ENCODE peak calls at places on chromosomes 1 and 21, in five cellular contexts. C is aorta; M is HCT116; X is CD4-positive, alpha-beta T cell; Q is AG04450. K is an unnamed sample.

GRCh38 chr1:232186936-232187335 is 443.0 kb downstream of the SIPA1L2 start:
- DNase-seq in C (no peak), M (no peak), X (no peak), Q (no peak), K (no peak)

GRCh38 chr1:78607334-78607927 is 12.8 kb upstream of the IFI44L start:
- DNase-seq in C (no peak), M (peak), X (no peak), Q (no peak), K (no peak)

GRCh38 chr1:112926858-112927257 is 29.1 kb downstream of the SLC16A1 start:
- DNase-seq in C (no peak), M (no peak), X (no peak), Q (no peak), K (no peak)

GRCh38 chr1:17120962-17121837 is 1.9 kb upstream of the PADI2 start:
- DNase-seq in C (no peak), M (no peak), X (no peak), Q (no peak), K (peak)

GRCh38 chr1:8567146-8567545 is 249.2 kb downstream of the SLC45A1 start:
- DNase-seq in C (no peak), M (no peak), X (no peak), Q (peak), K (no peak)

GRCh38 chr1:39151267-39151666 is 53.2 kb upstream of the MACF1 start:
- DNase-seq in C (no peak), M (no peak), X (no peak), Q (no peak), K (no peak)

GRCh38 chr1:210298936-210299335 is 29.8 kb upstream of the HHAT start:
- DNase-seq in C (no peak), M (no peak), X (no peak), Q (no peak), K (no peak)

GRCh38 chr1:213973129-213973528 is 14.6 kb upstream of the PROX1 start:
- DNase-seq in C (no peak), M (no peak), X (no peak), Q (no peak), K (no peak)

GRCh38 chr1:203282720-203283542 is 22.4 kb upstream of the BTG2 start:
- DNase-seq in C (no peak), M (no peak), X (no peak), Q (no peak), K (no peak)

GRCh38 chr1:107549152-107549810 is 408.4 kb downstream of the NTNG1 start:
- DNase-seq in C (no peak), M (no peak), X (no peak), Q (no peak), K (no peak)

GRCh38 chr1:213947200-213947775 is 40.5 kb upstream of the PROX1 start:
- DNase-seq in C (no peak), M (no peak), X (no peak), Q (no peak), K (no peak)

GRCh38 chr1:45299981-45300668 is 26.6 kb upstream of the HPDL start:
- DNase-seq in C (peak), M (peak), X (no peak), Q (peak), K (peak)

GRCh38 chr1:97875996-97876395 is 44.8 kb downstream of the DPYD start:
- DNase-seq in C (no peak), M (no peak), X (no peak), Q (no peak), K (no peak)

GRCh38 chr1:2474933-2475371 is 1.1 kb upstream of the PLCH2 start:
- DNase-seq in C (no peak), M (no peak), X (no peak), Q (no peak), K (no peak)

GRCh38 chr1:204506091-204506968 is 9.9 kb upstream of the MDM4 start:
- DNase-seq in C (peak), M (peak), X (peak), Q (peak), K (peak)

GRCh38 chr21:20741445-20741844 is 256.8 kb upstream of the NCAM2 start:
- DNase-seq in C (no peak), M (no peak), X (no peak), Q (no peak), K (no peak)

GRCh38 chr1:56125316-56125715 is 454.0 kb downstream of the PLPP3 start:
- DNase-seq in C (no peak), M (no peak), X (no peak), Q (no peak), K (no peak)

GRCh38 chr1:49197081-49197480 is 420.4 kb upstream of the BEND5 start:
- DNase-seq in C (no peak), M (no peak), X (no peak), Q (no peak), K (no peak)

GRCh38 chr1:116379057-116379630 is 6.1 kb downstream of the ATP1A1 start:
- DNase-seq in C (no peak), M (no peak), X (no peak), Q (no peak), K (no peak)

GRCh38 chr1:113929750-113930498 is 800 bp downstream of the HIPK1 start:
- DNase-seq in C (peak), M (no peak), X (peak), Q (no peak), K (peak)

GRCh38 chr1:201050515-201051277 is 27.2 kb upstream of the KIF21B start:
- DNase-seq in C (no peak), M (no peak), X (no peak), Q (no peak), K (peak)

GRCh38 chr1:17665950-17666720 is 89.0 kb upstream of the ACTL8 start:
- DNase-seq in C (no peak), M (no peak), X (no peak), Q (no peak), K (no peak)

GRCh38 chr1:31072304-31072746 is 6.8 kb upstream of the PUM1 start:
- DNase-seq in C (no peak), M (no peak), X (no peak), Q (no peak), K (no peak)

GRCh38 chr1:222095606-222096475 is 354.0 kb upstream of the DUSP10 start:
- DNase-seq in C (peak), M (peak), X (peak), Q (no peak), K (no peak)

GRCh38 chr1:206005234-206005633 is 2.0 kb upstream of the RAB7B start:
- DNase-seq in C (no peak), M (no peak), X (no peak), Q (no peak), K (no peak)
- H3K27ac ChIP-seq in C (no peak), M (no peak), X (no peak), Q (no peak), K (no peak)

GRCh38 chr1:13703128-13703513 is 3.1 kb downstream of the PRDM2 start:
- DNase-seq in C (no peak), M (no peak), X (no peak), Q (no peak), K (no peak)

GRCh38 chr1:13701274-13701650 is 1.3 kb downstream of the PRDM2 start:
- DNase-seq in C (no peak), M (no peak), X (no peak), Q (no peak), K (no peak)

GRCh38 chr1:13700521-13701273 is 709 bp downstream of the PRDM2 start:
- DNase-seq in C (peak), M (no peak), X (peak), Q (no peak), K (peak)

GRCh38 chr1:13703558-13704485 is 3.8 kb downstream of the PRDM2 start:
- DNase-seq in C (no peak), M (no peak), X (no peak), Q (no peak), K (no peak)

GRCh38 chr1:13702425-13703127 is 2.6 kb downstream of the PRDM2 start:
- DNase-seq in C (no peak), M (no peak), X (peak), Q (no peak), K (no peak)
- H3K27ac ChIP-seq in C (no peak), M (no peak), X (peak), Q (no peak), K (no peak)

DNA sequence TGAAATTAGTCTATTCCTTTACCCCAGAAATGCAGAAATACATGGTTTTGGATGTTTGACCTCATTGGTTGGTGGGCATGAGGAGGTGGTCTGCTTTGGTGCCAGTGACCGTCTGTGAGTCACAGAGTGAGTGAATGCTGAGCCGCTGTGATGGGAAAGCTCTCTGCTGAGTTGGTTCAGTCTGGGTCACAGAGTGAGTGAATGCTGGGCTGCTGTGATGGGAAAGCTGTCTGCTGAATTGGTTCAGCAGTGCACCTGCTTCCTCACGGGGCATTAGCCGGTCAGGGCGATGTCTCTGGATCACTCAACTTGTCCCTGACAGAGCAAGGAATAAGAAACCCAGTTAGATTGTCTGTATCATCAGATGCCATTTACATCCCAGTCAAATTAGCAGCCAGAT is 40.8 kb downstream of the ADARB1 start:
- DNase-seq in C (no peak), M (no peak), X (no peak), Q (no peak), K (no peak)
- H3K27ac ChIP-seq in C (no peak), M (no peak), X (no peak), Q (no peak), K (no peak)

GRCh38 chr1:58390051-58390450 is 156.5 kb downstream of the OMA1 start:
- DNase-seq in C (no peak), M (no peak), X (no peak), Q (no peak), K (no peak)
- H3K27ac ChIP-seq in C (no peak), M (no peak), X (no peak), Q (no peak), K (no peak)

GRCh38 chr1:41917835-41918449 is 780 bp downstream of the HIVEP3 start:
- DNase-seq in C (no peak), M (no peak), X (no peak), Q (no peak), K (no peak)
- H3K27ac ChIP-seq in C (no peak), M (peak), X (no peak), Q (no peak), K (peak)

K was measured in brain microvascular endothelial cell.